ENCODE peak calls at places on chromosomes 12 and 14, in nine cellular contexts. One of them, this sample, is unnamed.
A peak's percentile ranks its signal among the peaks of the same experiment; 100 is the strongest.

GRCh38 chr12:46509135-46509534 is 136.6 kb upstream of the SLC38A2 start:
- DNase-seq in neural progenitor cell: no peak
- DNase-seq in heart right ventricle: no peak
- DNase-seq in AG04450: no peak
- DNase-seq in tibial nerve: no peak
- DNase-seq in psoas muscle: no peak
- DNase-seq in colonic mucosa: no peak
- DNase-seq in endothelial cell of umbilical vein: no peak
- DNase-seq in endodermal cell: no peak
- DNase-seq in this sample: no peak

GRCh38 chr12:18204053-18204452 is 57.3 kb upstream of the PIK3C2G start:
- DNase-seq in neural progenitor cell: no peak
- DNase-seq in heart right ventricle: no peak
- DNase-seq in AG04450: no peak
- DNase-seq in tibial nerve: no peak
- DNase-seq in psoas muscle: no peak
- DNase-seq in colonic mucosa: no peak
- DNase-seq in endothelial cell of umbilical vein: no peak
- DNase-seq in endodermal cell: no peak
- DNase-seq in this sample: no peak

GRCh38 chr12:27966870-27967269 is 5.7 kb downstream of the PTHLH start:
- DNase-seq in neural progenitor cell: no peak
- DNase-seq in heart right ventricle: no peak
- DNase-seq in AG04450: peak; percentile 92
- DNase-seq in tibial nerve: no peak
- DNase-seq in psoas muscle: no peak
- DNase-seq in colonic mucosa: no peak
- DNase-seq in endothelial cell of umbilical vein: peak; percentile 91
- DNase-seq in endodermal cell: no peak
- DNase-seq in this sample: no peak

GRCh38 chr14:54942913-54943312 is 40.3 kb upstream of the GCH1 start:
- DNase-seq in neural progenitor cell: no peak
- DNase-seq in heart right ventricle: no peak
- DNase-seq in AG04450: no peak
- DNase-seq in tibial nerve: no peak
- DNase-seq in psoas muscle: no peak
- DNase-seq in colonic mucosa: no peak
- DNase-seq in endothelial cell of umbilical vein: no peak
- DNase-seq in endodermal cell: no peak
- DNase-seq in this sample: no peak

GRCh38 chr14:95313707-95314106 is 6.0 kb downstream of the CLMN start:
- DNase-seq in neural progenitor cell: no peak
- DNase-seq in heart right ventricle: peak; percentile 59
- DNase-seq in AG04450: no peak
- DNase-seq in tibial nerve: peak; percentile 74
- DNase-seq in psoas muscle: peak; percentile 65
- DNase-seq in colonic mucosa: peak; percentile 82
- DNase-seq in endothelial cell of umbilical vein: no peak
- DNase-seq in endodermal cell: no peak
- DNase-seq in this sample: no peak

GRCh38 chr14:32565256-32565655 is 236.2 kb downstream of the AKAP6 start:
- DNase-seq in neural progenitor cell: no peak
- DNase-seq in heart right ventricle: no peak
- DNase-seq in AG04450: no peak
- DNase-seq in tibial nerve: no peak
- DNase-seq in psoas muscle: no peak
- DNase-seq in colonic mucosa: no peak
- DNase-seq in endothelial cell of umbilical vein: peak; percentile 10
- DNase-seq in endodermal cell: no peak
- DNase-seq in this sample: no peak

GRCh38 chr12:49619286-49619685 is 4.1 kb upstream of the PRPF40B start:
- DNase-seq in neural progenitor cell: no peak
- DNase-seq in heart right ventricle: no peak
- DNase-seq in AG04450: no peak
- DNase-seq in tibial nerve: no peak
- DNase-seq in psoas muscle: no peak
- DNase-seq in colonic mucosa: no peak
- DNase-seq in endothelial cell of umbilical vein: no peak
- DNase-seq in endodermal cell: no peak
- DNase-seq in this sample: no peak

GRCh38 chr14:91078095-91078737 is 17.8 kb upstream of the RPS6KA5 start:
- DNase-seq in neural progenitor cell: no peak
- DNase-seq in heart right ventricle: no peak
- DNase-seq in AG04450: no peak
- DNase-seq in tibial nerve: no peak
- DNase-seq in psoas muscle: no peak
- DNase-seq in colonic mucosa: no peak
- DNase-seq in endothelial cell of umbilical vein: no peak
- DNase-seq in endodermal cell: no peak
- DNase-seq in this sample: no peak

GRCh38 chr12:94109154-94109553 is 39.2 kb upstream of the PLXNC1 start:
- DNase-seq in neural progenitor cell: no peak
- DNase-seq in heart right ventricle: no peak
- DNase-seq in AG04450: peak; percentile 18
- DNase-seq in tibial nerve: no peak
- DNase-seq in psoas muscle: no peak
- DNase-seq in colonic mucosa: no peak
- DNase-seq in endothelial cell of umbilical vein: no peak
- DNase-seq in endodermal cell: peak; percentile 37
- DNase-seq in this sample: no peak

GRCh38 chr12:120115692-120116442 is 686 bp downstream of the RAB35 start:
- DNase-seq in neural progenitor cell: no peak
- DNase-seq in heart right ventricle: no peak
- DNase-seq in AG04450: no peak
- DNase-seq in tibial nerve: no peak
- DNase-seq in psoas muscle: no peak
- DNase-seq in colonic mucosa: peak; percentile 44
- DNase-seq in endothelial cell of umbilical vein: peak; percentile 37
- DNase-seq in endodermal cell: peak; percentile 85
- DNase-seq in this sample: peak; percentile 35

GRCh38 chr14:68951800-68952540 is 27.1 kb downstream of the ACTN1 start:
- DNase-seq in neural progenitor cell: no peak
- DNase-seq in heart right ventricle: peak; percentile 58
- DNase-seq in AG04450: no peak
- DNase-seq in tibial nerve: no peak
- DNase-seq in psoas muscle: no peak
- DNase-seq in colonic mucosa: no peak
- DNase-seq in endothelial cell of umbilical vein: no peak
- DNase-seq in endodermal cell: no peak
- DNase-seq in this sample: no peak

DNA sequence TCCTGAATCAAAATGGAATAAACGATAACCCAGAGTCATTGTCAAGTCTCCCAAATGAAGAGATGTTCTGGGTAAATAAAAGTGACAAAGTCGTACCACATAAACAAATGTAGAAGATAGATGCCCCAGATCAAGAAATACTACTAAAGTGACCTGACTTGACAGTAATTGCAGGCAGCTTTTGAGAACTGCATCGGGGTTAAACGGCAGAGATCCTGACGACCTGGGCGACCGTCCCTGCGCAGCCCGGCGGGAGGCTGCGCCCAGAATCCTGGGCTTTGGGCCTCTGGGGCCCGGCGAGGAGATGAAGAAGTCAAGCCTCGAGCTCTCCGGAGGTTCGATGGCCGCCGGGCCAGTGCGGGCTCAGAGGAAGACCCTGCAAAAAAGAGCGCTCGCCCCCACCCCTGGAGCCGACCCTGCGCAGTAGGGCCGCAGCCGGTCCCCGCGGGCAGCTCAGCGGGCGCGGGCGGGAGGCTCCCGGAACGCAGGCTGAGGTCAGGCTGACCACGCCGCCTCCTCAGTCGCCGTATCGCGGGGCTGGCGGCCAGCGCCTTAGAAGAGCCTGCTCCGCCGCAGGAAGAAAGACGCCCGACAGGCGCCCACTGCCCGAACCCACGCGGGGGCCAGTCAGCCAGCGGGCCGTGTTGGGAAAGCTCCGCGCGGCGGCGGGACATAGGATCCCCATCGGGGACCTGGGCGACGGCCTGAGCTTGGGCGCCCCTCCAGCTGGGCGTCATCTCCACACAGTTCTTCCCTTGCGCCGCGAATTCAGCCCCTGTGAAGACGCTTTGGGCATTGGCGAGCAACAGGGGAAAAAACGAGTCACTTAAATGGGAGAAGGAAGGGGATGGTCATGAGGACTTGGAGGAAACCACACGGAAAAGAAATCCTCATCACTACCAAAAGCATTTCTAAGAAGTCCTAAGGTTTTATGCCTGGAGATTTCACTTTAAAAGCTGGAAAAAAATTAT is 16.0 kb downstream of the NKX2-1 start:
- DNase-seq in neural progenitor cell: peak; percentile 79
- DNase-seq in heart right ventricle: no peak
- DNase-seq in AG04450: no peak
- DNase-seq in tibial nerve: no peak
- DNase-seq in psoas muscle: no peak
- DNase-seq in colonic mucosa: no peak
- DNase-seq in endothelial cell of umbilical vein: no peak
- DNase-seq in endodermal cell: peak; percentile 75
- DNase-seq in this sample: no peak
- H3K27ac ChIP-seq in neural progenitor cell: no peak overlapping the region
- H3K27ac ChIP-seq in heart right ventricle: no peak overlapping the region
- H3K27ac ChIP-seq in AG04450: no peak overlapping the region
- H3K27ac ChIP-seq in tibial nerve: no peak overlapping the region
- H3K27ac ChIP-seq in psoas muscle: no peak overlapping the region
- H3K27ac ChIP-seq in colonic mucosa: no peak overlapping the region
- H3K27ac ChIP-seq in endothelial cell of umbilical vein: no peak overlapping the region
- H3K27ac ChIP-seq in endodermal cell: no peak overlapping the region
- H3K27ac ChIP-seq in this sample: no peak overlapping the region

GRCh38 chr12:1662761-1663439 is 28.0 kb upstream of the ADIPOR2 start:
- DNase-seq in neural progenitor cell: peak; percentile 89
- DNase-seq in heart right ventricle: peak; percentile 40
- DNase-seq in AG04450: no peak
- DNase-seq in tibial nerve: no peak
- DNase-seq in psoas muscle: no peak
- DNase-seq in colonic mucosa: peak; percentile 86
- DNase-seq in endothelial cell of umbilical vein: no peak
- DNase-seq in endodermal cell: peak; percentile 99
- DNase-seq in this sample: no peak
- TF ChIP-seq CTCF in neural progenitor cell: peak; percentile 72
- TF ChIP-seq CTCF in heart right ventricle: peak; percentile 16
- TF ChIP-seq CTCF in AG04450: peak; percentile 46
- TF ChIP-seq CTCF in tibial nerve: no peak
- TF ChIP-seq CTCF in psoas muscle: peak; percentile 8
- TF ChIP-seq CTCF in colonic mucosa: peak; percentile 46
- TF ChIP-seq CTCF in endothelial cell of umbilical vein: no peak
- TF ChIP-seq CTCF in endodermal cell: peak; percentile 100
- TF ChIP-seq CTCF in this sample: no peak

GRCh38 chr14:61335049-61335448 is 13.7 kb downstream of the PRKCH start:
- DNase-seq in neural progenitor cell: no peak
- DNase-seq in heart right ventricle: no peak
- DNase-seq in AG04450: no peak
- DNase-seq in tibial nerve: no peak
- DNase-seq in psoas muscle: no peak
- DNase-seq in colonic mucosa: no peak
- DNase-seq in endothelial cell of umbilical vein: no peak
- DNase-seq in endodermal cell: no peak
- DNase-seq in this sample: no peak

GRCh38 chr14:61338457-61338856 is 17.1 kb downstream of the PRKCH start:
- DNase-seq in neural progenitor cell: no peak
- DNase-seq in heart right ventricle: no peak
- DNase-seq in AG04450: no peak
- DNase-seq in tibial nerve: no peak
- DNase-seq in psoas muscle: no peak
- DNase-seq in colonic mucosa: no peak
- DNase-seq in endothelial cell of umbilical vein: peak; percentile 60
- DNase-seq in endodermal cell: no peak
- DNase-seq in this sample: no peak

GRCh38 chr14:61337893-61338292 is 16.5 kb downstream of the PRKCH start:
- DNase-seq in neural progenitor cell: no peak
- DNase-seq in heart right ventricle: no peak
- DNase-seq in AG04450: no peak
- DNase-seq in tibial nerve: no peak
- DNase-seq in psoas muscle: no peak
- DNase-seq in colonic mucosa: no peak
- DNase-seq in endothelial cell of umbilical vein: peak; percentile 86
- DNase-seq in endodermal cell: no peak
- DNase-seq in this sample: no peak

GRCh38 chr14:61334197-61334701 is 12.9 kb downstream of the PRKCH start:
- DNase-seq in neural progenitor cell: peak; percentile 66
- DNase-seq in heart right ventricle: no peak
- DNase-seq in AG04450: no peak
- DNase-seq in tibial nerve: no peak
- DNase-seq in psoas muscle: no peak
- DNase-seq in colonic mucosa: no peak
- DNase-seq in endothelial cell of umbilical vein: peak; percentile 32
- DNase-seq in endodermal cell: peak; percentile 57
- DNase-seq in this sample: no peak

DNA sequence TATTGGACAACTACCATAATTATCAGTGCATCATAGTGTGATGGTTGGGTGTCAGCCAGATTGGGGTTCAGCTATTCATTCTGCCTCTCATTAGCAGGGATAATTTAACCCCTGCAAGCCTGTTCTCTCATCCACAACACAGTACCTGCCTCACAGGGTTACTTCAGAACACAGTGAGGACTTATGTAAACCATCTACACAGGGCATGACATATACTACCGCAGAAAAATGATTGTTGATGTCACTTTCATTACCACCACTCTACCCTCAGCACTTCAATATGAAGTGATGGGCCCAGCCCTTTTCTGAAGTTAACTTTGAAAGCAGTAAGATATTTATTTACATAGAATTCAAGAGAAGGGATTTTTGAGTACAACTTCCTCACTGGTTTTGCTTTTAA is 14.5 kb downstream of the PRKCH start:
- DNase-seq in neural progenitor cell: no peak
- DNase-seq in heart right ventricle: no peak
- DNase-seq in AG04450: no peak
- DNase-seq in tibial nerve: no peak
- DNase-seq in psoas muscle: no peak
- DNase-seq in colonic mucosa: no peak
- DNase-seq in endothelial cell of umbilical vein: no peak
- DNase-seq in endodermal cell: no peak
- DNase-seq in this sample: no peak
- H3K27ac ChIP-seq in neural progenitor cell: no peak overlapping the region
- H3K27ac ChIP-seq in heart right ventricle: no peak overlapping the region
- H3K27ac ChIP-seq in AG04450: no peak overlapping the region
- H3K27ac ChIP-seq in tibial nerve: no peak overlapping the region
- H3K27ac ChIP-seq in psoas muscle: no peak overlapping the region
- H3K27ac ChIP-seq in colonic mucosa: no peak overlapping the region
- H3K27ac ChIP-seq in endothelial cell of umbilical vein: no peak overlapping the region
- H3K27ac ChIP-seq in endodermal cell: no peak overlapping the region
- H3K27ac ChIP-seq in this sample: no peak overlapping the region

GRCh38 chr12:62986844-62987243 is 51.9 kb upstream of the PPM1H start:
- DNase-seq in neural progenitor cell: no peak
- DNase-seq in heart right ventricle: no peak
- DNase-seq in AG04450: no peak
- DNase-seq in tibial nerve: no peak
- DNase-seq in psoas muscle: no peak
- DNase-seq in colonic mucosa: no peak
- DNase-seq in endothelial cell of umbilical vein: no peak
- DNase-seq in endodermal cell: no peak
- DNase-seq in this sample: no peak

GRCh38 chr12:62977879-62978278 is 42.9 kb upstream of the PPM1H start:
- DNase-seq in neural progenitor cell: no peak
- DNase-seq in heart right ventricle: no peak
- DNase-seq in AG04450: no peak
- DNase-seq in tibial nerve: no peak
- DNase-seq in psoas muscle: no peak
- DNase-seq in colonic mucosa: no peak
- DNase-seq in endothelial cell of umbilical vein: no peak
- DNase-seq in endodermal cell: no peak
- DNase-seq in this sample: no peak

GRCh38 chr12:62978768-62979167 is 43.8 kb upstream of the PPM1H start:
- DNase-seq in neural progenitor cell: no peak
- DNase-seq in heart right ventricle: no peak
- DNase-seq in AG04450: no peak
- DNase-seq in tibial nerve: no peak
- DNase-seq in psoas muscle: no peak
- DNase-seq in colonic mucosa: no peak
- DNase-seq in endothelial cell of umbilical vein: no peak
- DNase-seq in endodermal cell: no peak
- DNase-seq in this sample: no peak

GRCh38 chr12:62983594-62983993 is 48.6 kb upstream of the PPM1H start:
- DNase-seq in neural progenitor cell: peak; percentile 7
- DNase-seq in heart right ventricle: no peak
- DNase-seq in AG04450: no peak
- DNase-seq in tibial nerve: no peak
- DNase-seq in psoas muscle: no peak
- DNase-seq in colonic mucosa: no peak
- DNase-seq in endothelial cell of umbilical vein: no peak
- DNase-seq in endodermal cell: peak; percentile 78
- DNase-seq in this sample: no peak
- TF ChIP-seq CTCF in neural progenitor cell: peak; percentile 33
- TF ChIP-seq CTCF in heart right ventricle: no peak
- TF ChIP-seq CTCF in AG04450: no peak
- TF ChIP-seq CTCF in tibial nerve: no peak
- TF ChIP-seq CTCF in psoas muscle: no peak
- TF ChIP-seq CTCF in colonic mucosa: no peak
- TF ChIP-seq CTCF in endothelial cell of umbilical vein: no peak
- TF ChIP-seq CTCF in endodermal cell: peak; percentile 71
- TF ChIP-seq CTCF in this sample: no peak